ENCODE peak calls at places on chromosomes 2 and 18, in nine cellular contexts. E, V, B, Z, S, Y, K, W and O are unnamed samples.

GRCh38 chr2:42435641-42436040 is 58.1 kb downstream of the KCNG3 start:
- DNase-seq in E (no peak), V (no peak), B (no peak), Z (no peak), S (no peak), Y (no peak), K (no peak), W (no peak), O (no peak)

GRCh38 chr2:85049236-85049635 is 78.3 kb downstream of the KCMF1 start:
- DNase-seq in E (no peak), V (no peak), B (no peak), Z (no peak), S (no peak), Y (no peak), K (no peak), W (no peak), O (no peak)

GRCh38 chr2:190561091-190561490 is 26.6 kb upstream of the NEMP2 start:
- DNase-seq in E (no peak), V (no peak), B (no peak), Z (no peak), S (no peak), Y (no peak), K (no peak), W (no peak), O (no peak)

GRCh38 chr2:109385506-109385905 is 228.3 kb downstream of the SEPTIN10 start:
- DNase-seq in E (no peak), V (no peak), B (no peak), Z (no peak), S (no peak), Y (no peak), K (no peak), W (no peak), O (peak)

GRCh38 chr2:238728322-238729260 is 119.3 kb upstream of the TWIST2 start:
- DNase-seq in E (peak), V (no peak), B (no peak), Z (no peak), S (peak), Y (peak), K (no peak), W (no peak), O (no peak)

GRCh38 chr2:230690439-230690838 is 22.2 kb upstream of the CAB39 start:
- DNase-seq in E (no peak), V (no peak), B (no peak), Z (no peak), S (peak), Y (peak), K (no peak), W (no peak), O (no peak)

GRCh38 chr18:37565985-37566478 is 434 bp upstream of the CELF4 start:
- DNase-seq in E (no peak), V (no peak), B (peak), Z (peak), S (no peak), Y (no peak), K (peak), W (no peak), O (no peak)

GRCh38 chr2:191064590-191064989 is 50.6 kb upstream of the STAT1 start:
- DNase-seq in E (no peak), V (no peak), B (no peak), Z (no peak), S (no peak), Y (no peak), K (no peak), W (no peak), O (no peak)

GRCh38 chr2:121478996-121479735 is 51.5 kb upstream of the RNU4ATAC start:
- DNase-seq in E (no peak), V (no peak), B (no peak), Z (no peak), S (no peak), Y (no peak), K (no peak), W (no peak), O (no peak)

GRCh38 chr18:35515460-35516130 is 17.8 kb upstream of the INO80C start:
- DNase-seq in E (no peak), V (no peak), B (no peak), Z (no peak), S (no peak), Y (no peak), K (no peak), W (no peak), O (no peak)

GRCh38 chr18:33034212-33034611 is 261.4 kb upstream of the KLHL14 start:
- DNase-seq in E (no peak), V (no peak), B (no peak), Z (no peak), S (no peak), Y (no peak), K (no peak), W (no peak), O (no peak)

GRCh38 chr18:8508320-8508719 is 100.9 kb upstream of the RAB12 start:
- DNase-seq in E (no peak), V (no peak), B (no peak), Z (no peak), S (no peak), Y (no peak), K (no peak), W (no peak), O (no peak)

GRCh38 chr18:12911025-12911927 is 27.2 kb upstream of the PTPN2 start:
- DNase-seq in E (no peak), V (no peak), B (no peak), Z (no peak), S (peak), Y (no peak), K (no peak), W (no peak), O (no peak)

GRCh38 chr18:10213526-10213925 is 240.9 kb upstream of the APCDD1 start:
- DNase-seq in E (no peak), V (no peak), B (no peak), Z (no peak), S (no peak), Y (no peak), K (peak), W (no peak), O (no peak)

GRCh38 chr2:41965173-41965875 is 82.5 kb upstream of the PKDCC start:
- DNase-seq in E (peak), V (no peak), B (no peak), Z (no peak), S (no peak), Y (no peak), K (no peak), W (no peak), O (no peak)

GRCh38 chr2:207478572-207478971 is 51.2 kb upstream of the CREB1 start:
- DNase-seq in E (no peak), V (no peak), B (no peak), Z (no peak), S (no peak), Y (no peak), K (no peak), W (no peak), O (no peak)

GRCh38 chr18:31176531-31176930 is 13.9 kb upstream of the DSC1 start:
- DNase-seq in E (no peak), V (no peak), B (no peak), Z (no peak), S (no peak), Y (no peak), K (no peak), W (no peak), O (no peak)

GRCh38 chr2:185978634-185979405 is 240.2 kb downstream of the FSIP2 start:
- DNase-seq in E (no peak), V (peak), B (no peak), Z (no peak), S (no peak), Y (no peak), K (no peak), W (no peak), O (no peak)

GRCh38 chr2:55115795-55116597 is 65.7 kb upstream of the RTN4 start:
- DNase-seq in E (no peak), V (peak), B (no peak), Z (no peak), S (no peak), Y (no peak), K (no peak), W (no peak), O (no peak)

GRCh38 chr2:1701020-1701419 is 43.3 kb downstream of the PXDN start:
- DNase-seq in E (no peak), V (no peak), B (no peak), Z (no peak), S (no peak), Y (no peak), K (no peak), W (no peak), O (no peak)

GRCh38 chr18:63207154-63207790 is 112.3 kb downstream of the BCL2 start:
- DNase-seq in E (no peak), V (no peak), B (no peak), Z (no peak), S (no peak), Y (no peak), K (no peak), W (no peak), O (no peak)

GRCh38 chr2:232634319-232635150 is 1.1 kb downstream of the EFHD1 start:
- DNase-seq in E (peak), V (no peak), B (no peak), Z (peak), S (peak), Y (no peak), K (no peak), W (no peak), O (no peak)

GRCh38 chr18:10399465-10399864 is 55.0 kb upstream of the APCDD1 start:
- DNase-seq in E (no peak), V (no peak), B (no peak), Z (no peak), S (no peak), Y (no peak), K (no peak), W (no peak), O (no peak)

GRCh38 chr2:36058953-36059352 is 296.6 kb upstream of the CRIM1 start:
- DNase-seq in E (no peak), V (no peak), B (no peak), Z (no peak), S (no peak), Y (no peak), K (no peak), W (no peak), O (no peak)

GRCh38 chr18:49050462-49050861 is 99.7 kb upstream of the SMAD7 start:
- DNase-seq in E (no peak), V (no peak), B (no peak), Z (no peak), S (no peak), Y (no peak), K (no peak), W (no peak), O (no peak)

GRCh38 chr2:74457129-74457548 is 1.1 kb upstream of the WBP1 start:
- DNase-seq in E (no peak), V (no peak), B (no peak), Z (no peak), S (no peak), Y (no peak), K (no peak), W (no peak), O (no peak)
- TF ChIP-seq CTCF in E (no peak), V (no peak), B (no peak), Z (no peak), S (no peak), Y (no peak), K (no peak), W (no peak), O (no peak)

GRCh38 chr2:118091140-118091478 is 2.8 kb downstream of the INSIG2 start:
- DNase-seq in E (no peak), V (no peak), B (no peak), Z (no peak), S (no peak), Y (peak), K (no peak), W (no peak), O (no peak)

GRCh38 chr2:118090387-118091139 is 2.3 kb downstream of the INSIG2 start:
- DNase-seq in E (no peak), V (no peak), B (no peak), Z (no peak), S (no peak), Y (no peak), K (no peak), W (no peak), O (no peak)

GRCh38 chr2:118086024-118086633 is 2.1 kb upstream of the INSIG2 start:
- DNase-seq in E (no peak), V (no peak), B (no peak), Z (no peak), S (no peak), Y (no peak), K (no peak), W (no peak), O (no peak)

GRCh38 chr2:118088051-118089014 is at the start of gene INSIG2:
- DNase-seq in E (peak), V (peak), B (peak), Z (peak), S (peak), Y (peak), K (peak), W (peak), O (peak)

DNA sequence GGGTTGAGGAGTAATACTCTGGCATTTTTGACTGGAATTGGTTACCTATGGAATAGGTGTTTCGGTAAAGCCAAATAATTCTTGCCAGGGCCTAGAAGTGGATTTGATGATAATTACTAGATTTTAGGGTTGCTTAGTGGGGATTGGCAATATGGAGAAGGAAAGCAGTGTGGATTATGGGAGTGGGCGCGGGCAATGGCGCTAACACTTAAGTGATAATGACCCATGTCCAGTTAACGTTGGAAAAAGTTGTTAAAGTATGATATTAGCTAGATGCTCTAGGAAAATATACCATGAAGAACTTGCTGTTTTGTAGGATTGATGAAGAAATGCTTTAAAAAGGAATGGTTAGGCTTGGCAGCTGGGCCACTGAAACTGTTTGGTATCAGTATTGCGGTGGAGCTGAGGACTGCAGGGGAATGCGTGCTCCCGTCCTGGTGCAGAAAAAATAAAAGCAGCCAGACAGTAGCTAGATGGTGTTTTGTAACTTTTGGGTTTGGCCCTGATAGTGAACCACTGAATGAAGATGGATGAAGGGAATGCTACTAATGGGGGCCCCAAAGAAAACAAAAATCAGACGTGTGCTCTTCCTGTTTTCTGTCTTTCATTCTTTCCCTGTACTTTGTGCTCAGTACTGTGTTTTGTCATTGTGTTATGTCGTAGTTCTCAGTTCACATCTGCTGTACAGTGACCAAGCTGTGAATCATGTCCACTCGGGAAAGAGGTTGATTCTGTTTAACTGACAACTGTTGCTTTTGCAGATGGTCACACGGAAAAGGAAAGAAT is 937 bp downstream of the INSIG2 start:
- DNase-seq in E (no peak), V (no peak), B (no peak), Z (peak), S (peak), Y (peak), K (peak), W (no peak), O (no peak)
- TF ChIP-seq CTCF in E (no peak), V (peak), B (peak), Z (no peak), S (no peak), Y (peak), K (no peak), W (peak), O (no peak)

DNA sequence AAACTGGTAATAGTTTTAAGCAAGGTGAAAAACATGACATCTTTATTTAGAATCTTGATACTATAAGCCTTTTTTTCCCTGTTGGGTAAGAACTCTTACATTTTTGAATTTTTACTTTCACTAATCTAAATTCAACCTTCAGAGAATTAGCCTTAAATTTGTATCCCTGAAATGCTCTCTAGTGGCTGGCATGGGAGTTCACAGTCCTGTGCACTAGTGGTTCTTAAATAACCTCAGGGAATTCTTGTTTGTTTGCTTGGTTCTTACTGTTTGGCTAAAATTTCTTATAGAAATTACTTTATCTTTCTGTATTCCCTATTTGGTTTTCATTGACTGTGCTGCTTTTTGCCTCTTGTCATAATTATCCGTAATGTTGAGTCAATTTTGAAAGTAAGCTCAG is 391.2 kb upstream of the FIGN start:
- DNase-seq in E (no peak), V (no peak), B (no peak), Z (no peak), S (no peak), Y (peak), K (no peak), W (no peak), O (no peak)
- TF ChIP-seq CTCF in E (no peak), V (peak), B (peak), Z (no peak), S (no peak), Y (peak), K (no peak), W (peak), O (no peak)

GRCh38 chr2:227578642-227579041 is 20.1 kb upstream of the SCYGR2 start:
- DNase-seq in E (no peak), V (no peak), B (no peak), Z (no peak), S (no peak), Y (no peak), K (no peak), W (no peak), O (no peak)
- TF ChIP-seq CTCF in E (no peak), V (no peak), B (no peak), Z (no peak), S (no peak), Y (no peak), K (no peak), W (no peak), O (no peak)

DNA sequence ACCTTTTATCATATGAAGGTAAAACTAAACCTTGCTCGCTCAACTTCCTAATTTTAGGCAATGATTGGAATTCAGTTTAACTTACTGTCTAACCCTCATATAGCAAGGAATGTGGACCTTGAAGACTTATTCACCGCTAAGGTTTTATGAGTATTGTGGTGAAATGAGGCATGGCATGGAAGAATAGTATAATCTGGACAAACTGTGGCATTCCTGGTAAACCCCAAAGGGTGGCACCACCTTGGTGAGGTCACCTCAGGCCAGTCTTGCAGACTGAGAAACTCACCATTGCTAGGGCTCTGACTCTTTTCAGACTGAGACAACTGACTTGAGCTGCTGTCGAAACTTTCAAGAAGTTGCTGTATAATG is 51.1 kb upstream of the EHBP1 start:
- DNase-seq in E (no peak), V (peak), B (no peak), Z (no peak), S (no peak), Y (peak), K (peak), W (no peak), O (no peak)
- TF ChIP-seq CTCF in E (no peak), V (no peak), B (no peak), Z (no peak), S (no peak), Y (no peak), K (no peak), W (no peak), O (no peak)

DNA sequence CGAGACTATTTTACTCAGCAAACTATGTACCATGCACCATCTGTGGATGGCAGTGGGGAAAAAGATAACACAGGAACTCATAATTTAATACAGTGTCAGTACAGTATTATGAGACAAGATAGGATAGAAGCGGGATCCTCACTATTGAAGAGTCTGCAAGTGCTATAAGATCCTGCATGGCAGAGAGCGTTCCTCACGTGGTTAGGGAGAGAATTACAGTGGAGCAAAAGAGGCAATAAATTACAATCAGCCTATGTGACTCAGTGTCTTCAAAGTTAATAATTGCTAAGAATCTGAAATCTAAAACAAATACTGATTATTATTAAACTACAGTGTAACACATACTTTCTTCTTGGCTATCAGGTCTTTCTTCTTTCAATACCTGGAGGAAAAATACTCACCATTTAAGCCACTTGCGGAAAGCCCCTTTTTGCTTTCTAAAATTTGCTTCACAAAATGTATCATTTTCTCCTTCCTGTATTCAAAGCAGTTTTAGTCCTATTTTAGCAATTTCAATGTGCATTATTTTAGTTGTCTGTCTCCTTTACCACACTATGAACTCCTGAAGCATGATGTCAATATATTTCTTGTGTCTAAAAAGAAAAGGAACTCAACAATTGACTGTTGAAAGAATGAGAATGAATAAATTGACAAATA is 342.9 kb downstream of the SPAG16 start:
- DNase-seq in E (no peak), V (no peak), B (no peak), Z (no peak), S (no peak), Y (no peak), K (peak), W (no peak), O (no peak)
- TF ChIP-seq CTCF in E (no peak), V (no peak), B (no peak), Z (no peak), S (no peak), Y (no peak), K (peak), W (no peak), O (no peak)